ENCODE peak calls at places on chromosomes 4 and X, in four cellular contexts. E is testis, N is caudate nucleus, D is RWPE1. U is an unnamed sample.

GRCh38 chr4:66829310-66829709 is 716.0 kb downstream of the CENPC start:
- DNase-seq in E (no peak), D (no peak), N (no peak), U (no peak)

GRCh38 chrX:12974217-12974796 is 603 bp upstream of the TMSB4X start:
- DNase-seq in D (peak), E (peak), N (no peak), U (no peak)

GRCh38 chrX:118220509-118220908 is 103.9 kb upstream of the KLHL13 start:
- DNase-seq in N (no peak), D (no peak), E (no peak), U (no peak)

GRCh38 chrX:56114437-56114787 is 117.7 kb upstream of the KLF8 start:
- DNase-seq in E (no peak), N (no peak), D (no peak), U (no peak)

GRCh38 chr4:165972747-165973146 is 99.7 kb downstream of the TLL1 start:
- DNase-seq in N (no peak), E (no peak), D (peak), U (no peak)

GRCh38 chrX:15947648-15948317 is 93.2 kb upstream of the AP1S2 start:
- DNase-seq in N (no peak), E (peak), D (peak), U (no peak)

GRCh38 chrX:99857455-99857854 is 552.6 kb downstream of the PCDH19 start:
- DNase-seq in E (no peak), D (no peak), N (no peak), U (no peak)

GRCh38 chr4:153777421-153777820 is 11.5 kb downstream of the SFRP2 start:
- DNase-seq in N (no peak), D (no peak), E (no peak), U (no peak)

GRCh38 chrX:9072281-9072680 is 38.4 kb upstream of the FAM9B start:
- DNase-seq in E (no peak), D (no peak), N (no peak), U (no peak)

GRCh38 chr4:22962186-22962786 is 269.5 kb downstream of the GBA3 start:
- DNase-seq in D (no peak), N (no peak), E (peak), U (no peak)

GRCh38 chrX:106177106-106177981 is 9.2 kb downstream of the PWWP3B start:
- DNase-seq in D (no peak), E (peak), N (peak), U (no peak)

GRCh38 chr4:141636077-141636770 is at the start of gene IL15:
- DNase-seq in D (peak), E (peak), N (no peak), U (peak)

GRCh38 chr4:51885371-51885770 is 42.4 kb downstream of the DCUN1D4 start:
- DNase-seq in D (peak), N (no peak), E (no peak), U (no peak)

GRCh38 chr4:100696531-100696930 is 178.7 kb upstream of the EMCN start:
- DNase-seq in D (no peak), E (no peak), N (no peak), U (no peak)

GRCh38 chrX:44020693-44021092 is 47.5 kb upstream of the NDP start:
- DNase-seq in N (no peak), E (no peak), D (no peak), U (no peak)

GRCh38 chr4:19693949-19694597 is 557.6 kb upstream of the SLIT2 start:
- DNase-seq in E (no peak), D (no peak), N (no peak), U (no peak)

GRCh38 chr4:87465739-87466366 is 43.5 kb downstream of the NUDT9 start:
- DNase-seq in E (no peak), D (peak), N (no peak), U (peak)

GRCh38 chr4:147570616-147571015 is 46.6 kb upstream of the TMEM184C start:
- DNase-seq in N (no peak), D (no peak), E (no peak), U (no peak)

GRCh38 chrX:30635630-30636029 is 17.6 kb upstream of the GK start:
- DNase-seq in D (no peak), N (no peak), E (no peak), U (no peak)

GRCh38 chrX:47643926-47644325 is 6.4 kb downstream of the ELK1 start:
- DNase-seq in N (no peak), E (no peak), D (no peak), U (no peak)

GRCh38 chrX:29666361-29666760 is 549.0 kb upstream of the MAGEB2 start:
- DNase-seq in N (no peak), D (no peak), E (no peak), U (no peak)

GRCh38 chr4:148288448-148288847 is 153.8 kb downstream of the NR3C2 start:
- DNase-seq in N (no peak), E (no peak), D (no peak), U (no peak)

GRCh38 chr4:7805533-7806079 is 134.1 kb downstream of the AFAP1 start:
- DNase-seq in N (no peak), E (no peak), D (peak), U (no peak)

GRCh38 chr4:101307901-101308300 is 39.4 kb downstream of the PPP3CA start:
- DNase-seq in E (no peak), D (peak), N (no peak), U (no peak)

GRCh38 chrX:19283597-19284339 is 60.0 kb upstream of the PDHA1 start:
- DNase-seq in E (no peak), D (no peak), N (no peak), U (no peak)

GRCh38 chr4:112270643-112271484 is 14.8 kb downstream of the TIFA start:
- DNase-seq in E (no peak), D (no peak), N (no peak), U (no peak)

GRCh38 chr4:11650801-11651596 is 222.3 kb upstream of the HS3ST1 start:
- DNase-seq in N (peak), E (no peak), D (no peak), U (no peak)

GRCh38 chr4:54092405-54092759 is 7.6 kb upstream of the GSX2 start:
- DNase-seq in E (no peak), N (no peak), D (no peak), U (no peak)
- H3K27ac ChIP-seq in E (peak), N (no peak), D (no peak), U (no peak)

DNA sequence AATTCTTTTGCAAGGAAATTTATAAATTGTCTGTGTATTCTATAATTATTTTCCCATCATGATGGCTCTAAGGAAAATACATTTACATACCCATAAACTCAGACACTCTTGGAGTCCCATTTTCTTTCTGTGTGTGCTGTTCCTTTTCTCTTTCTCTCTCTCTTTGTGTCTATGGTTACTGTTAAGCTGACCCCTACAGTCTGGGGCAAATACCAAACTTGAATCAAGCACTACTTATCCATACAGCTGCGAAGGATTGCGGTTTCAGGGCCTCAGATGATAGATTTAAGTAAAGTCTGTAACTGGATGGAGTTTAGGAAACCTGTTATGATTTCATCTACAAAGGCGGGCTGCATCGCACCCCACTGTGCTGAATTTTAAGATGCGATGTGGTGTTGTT is 150.2 kb downstream of the SHROOM3 start:
- DNase-seq in N (no peak), E (no peak), D (no peak), U (no peak)
- H3K27ac ChIP-seq in N (no peak), E (no peak), D (no peak), U (no peak)

DNA sequence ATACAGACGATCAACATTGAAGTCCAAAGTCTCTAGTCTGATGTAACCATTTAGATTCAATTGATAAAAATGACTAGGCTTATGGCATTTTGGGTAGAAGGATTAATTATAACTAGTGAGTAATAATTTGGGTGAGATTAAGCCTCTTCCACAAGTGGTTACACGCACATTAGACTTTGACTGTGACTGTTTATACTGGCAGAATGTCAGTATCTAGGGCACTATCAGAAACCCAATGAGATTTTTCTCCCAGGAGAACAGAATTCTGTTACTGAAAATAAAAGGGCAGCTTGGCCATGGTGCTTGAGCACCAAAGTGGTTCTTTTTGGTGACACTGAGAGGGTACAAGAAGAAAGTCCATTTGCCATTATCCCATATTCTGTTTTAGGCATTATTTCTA is 3.3 kb downstream of the PLS3 start:
- DNase-seq in E (no peak), N (no peak), D (no peak), U (no peak)
- H3K27ac ChIP-seq in E (peak), N (no peak), D (no peak), U (no peak)

DNA sequence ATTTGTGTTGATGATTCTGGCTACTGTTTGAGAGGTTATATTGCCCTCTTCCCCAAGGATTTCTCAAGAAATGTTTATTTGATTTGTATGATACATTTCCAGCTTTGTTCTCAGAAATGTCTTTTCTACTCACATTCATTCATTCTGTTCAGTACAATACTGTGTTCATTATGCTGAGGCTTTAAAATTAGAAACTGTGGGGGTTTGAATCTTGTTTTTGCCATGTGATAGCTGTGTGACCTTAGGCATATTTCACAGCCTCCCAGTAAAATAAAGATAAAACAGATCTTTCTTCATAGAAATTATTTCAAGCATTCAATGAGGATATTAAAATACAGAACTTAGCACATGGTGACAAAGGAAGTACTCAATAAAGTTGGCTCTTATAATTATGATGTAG is 123.9 kb downstream of the DMD start:
- DNase-seq in D (no peak), N (no peak), E (no peak), U (no peak)
- H3K27ac ChIP-seq in D (no peak), N (no peak), E (no peak), U (no peak)

GRCh38 chr4:27861802-27862201 is 1001.2 kb downstream of the STIM2 start:
- DNase-seq in D (no peak), E (no peak), N (no peak), U (no peak)

DNA sequence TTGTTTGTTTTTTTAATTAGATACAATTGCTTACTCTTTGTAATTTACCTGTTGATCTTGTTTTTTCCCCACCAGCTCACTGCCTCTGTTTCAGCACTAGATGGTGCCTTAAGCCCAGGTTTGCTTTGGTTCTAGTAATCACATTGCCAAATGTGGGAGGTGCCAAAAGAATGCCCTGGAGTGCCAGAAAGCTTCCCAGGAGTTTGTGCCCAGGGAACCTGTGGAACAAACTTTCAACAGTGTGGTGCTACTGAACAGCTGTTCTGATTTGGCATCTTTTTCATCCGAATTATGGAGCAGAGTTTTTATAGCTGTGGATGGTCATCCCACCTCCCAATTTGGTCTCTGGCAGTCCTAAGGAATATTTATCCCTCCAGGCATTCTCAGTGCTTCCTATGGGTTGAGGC is 1000.7 kb downstream of the STIM2 start:
- DNase-seq in N (no peak), D (peak), E (peak), U (no peak)
- H3K27ac ChIP-seq in N (no peak), D (no peak), E (no peak), U (no peak)

DNA sequence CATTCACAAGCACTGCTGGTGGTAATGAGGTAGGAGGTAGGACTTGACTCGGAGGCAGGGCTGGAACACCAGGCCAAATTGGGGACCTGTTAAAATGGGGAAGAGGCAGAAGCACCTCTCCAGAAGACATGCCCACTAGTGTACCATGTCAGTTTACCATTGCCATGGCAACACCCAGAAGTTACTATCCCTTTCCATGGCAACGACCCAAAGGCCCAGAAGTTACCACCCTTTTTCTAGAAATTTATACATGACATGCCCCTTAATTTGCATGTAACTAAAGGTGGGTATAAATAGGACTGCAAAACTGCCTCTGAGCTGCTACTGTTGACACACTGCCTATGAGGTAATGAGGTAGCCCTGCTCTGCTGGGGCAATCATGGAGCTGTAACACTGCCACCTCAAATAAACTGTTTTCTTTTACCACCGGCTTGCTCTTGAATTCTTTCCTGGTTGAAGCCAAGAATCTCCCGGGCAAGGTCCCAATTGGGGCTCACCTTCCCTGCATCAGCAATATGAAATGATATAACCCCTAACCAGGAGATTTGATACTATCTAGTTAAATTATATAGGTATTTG is 13.9 kb upstream of the BEX4 start:
- DNase-seq in E (no peak), D (no peak), N (no peak), U (no peak)
- H3K27ac ChIP-seq in E (no peak), D (no peak), N (no peak), U (no peak)

GRCh38 chrX:39974228-39974627 is 123.5 kb downstream of the BCOR start:
- DNase-seq in D (no peak), N (no peak), E (no peak), U (no peak)

GRCh38 chrX:39973810-39974209 is 123.9 kb downstream of the BCOR start:
- DNase-seq in E (no peak), N (no peak), D (no peak), U (no peak)

GRCh38 chrX:39972340-39972739 is 125.4 kb downstream of the BCOR start:
- DNase-seq in D (no peak), N (no peak), E (no peak), U (no peak)

GRCh38 chrX:39971760-39972159 is 126.0 kb downstream of the BCOR start:
- DNase-seq in E (no peak), D (no peak), N (no peak), U (no peak)

GRCh38 chrX:39975094-39975865 is 122.5 kb downstream of the BCOR start:
- DNase-seq in D (peak), E (no peak), N (no peak), U (no peak)
- H3K27ac ChIP-seq in D (peak), E (no peak), N (no peak), U (no peak)

GRCh38 chr4:58301384-58301783 is 1191.2 kb upstream of the IGFBP7 start:
- DNase-seq in D (no peak), E (peak), N (no peak), U (no peak)
- H3K27ac ChIP-seq in D (no peak), E (peak), N (no peak), U (no peak)

GRCh38 chrX:134797390-134797700 is 139.1 kb upstream of the PLAC1 start:
- DNase-seq in N (no peak), D (no peak), E (no peak), U (no peak)
- H3K27ac ChIP-seq in N (no peak), D (peak), E (no peak), U (peak)

U was measured in naive thymus-derived CD4-positive, alpha-beta T cell.